ENCODE peak calls at places on chromosomes 4 and X, in five cellular contexts. One of them, this sample, is unnamed. For H3K4me1, the result is how much of the 10 kb centered on the place peaks cover.

GRCh38 chr4:183635333-183635732 is 23.7 kb downstream of the RWDD4 start:
- DNase-seq in tibial artery: no peak
- DNase-seq in pancreas: no peak
- DNase-seq in cardiac muscle cell: no peak
- DNase-seq in aorta: no peak
- DNase-seq in this sample: no peak

GRCh38 chr4:153448003-153448731 is 18.0 kb upstream of the TMEM131L start:
- DNase-seq in pancreas: no peak
- DNase-seq in aorta: no peak
- DNase-seq in cardiac muscle cell: no peak
- DNase-seq in tibial artery: no peak
- DNase-seq in this sample: no peak

GRCh38 chr4:183272384-183272783 is 47.7 kb downstream of the CLDN22 start:
- DNase-seq in pancreas: no peak
- DNase-seq in aorta: no peak
- DNase-seq in tibial artery: no peak
- DNase-seq in cardiac muscle cell: no peak
- DNase-seq in this sample: no peak

GRCh38 chr4:53702334-53703266 is 111.3 kb upstream of the LNX1 start:
- DNase-seq in cardiac muscle cell: peak
- DNase-seq in aorta: peak
- DNase-seq in pancreas: peak
- DNase-seq in tibial artery: peak
- DNase-seq in this sample: peak

GRCh38 chr4:21726255-21726815 is 222.2 kb downstream of the KCNIP4 start:
- DNase-seq in cardiac muscle cell: no peak
- DNase-seq in aorta: no peak
- DNase-seq in tibial artery: no peak
- DNase-seq in pancreas: no peak
- DNase-seq in this sample: no peak

GRCh38 chr4:10526431-10527222 is 69.4 kb upstream of the ZNF518B start:
- DNase-seq in cardiac muscle cell: no peak
- DNase-seq in tibial artery: no peak
- DNase-seq in pancreas: no peak
- DNase-seq in aorta: no peak
- DNase-seq in this sample: peak

GRCh38 chr4:6416518-6417286 is 55.7 kb downstream of the PPP2R2C start:
- DNase-seq in tibial artery: no peak
- DNase-seq in pancreas: no peak
- DNase-seq in cardiac muscle cell: no peak
- DNase-seq in aorta: no peak
- DNase-seq in this sample: no peak

GRCh38 chr4:82076359-82076758 is 297.4 kb downstream of the HNRNPD start:
- DNase-seq in aorta: no peak
- DNase-seq in cardiac muscle cell: no peak
- DNase-seq in pancreas: no peak
- DNase-seq in tibial artery: no peak
- DNase-seq in this sample: no peak

GRCh38 chr4:88613417-88613875 is 21.2 kb downstream of the HERC3 start:
- DNase-seq in cardiac muscle cell: peak
- DNase-seq in pancreas: no peak
- DNase-seq in aorta: no peak
- DNase-seq in tibial artery: no peak
- DNase-seq in this sample: no peak

GRCh38 chr4:80215449-80216052 is 18.2 kb downstream of the PRDM8 start:
- DNase-seq in tibial artery: no peak
- DNase-seq in pancreas: no peak
- DNase-seq in cardiac muscle cell: peak
- DNase-seq in aorta: no peak
- DNase-seq in this sample: no peak

GRCh38 chr4:115657991-115658390 is 544.6 kb upstream of the NDST4 start:
- DNase-seq in cardiac muscle cell: no peak
- DNase-seq in pancreas: no peak
- DNase-seq in aorta: no peak
- DNase-seq in tibial artery: no peak
- DNase-seq in this sample: no peak

GRCh38 chr4:663438-664428 is 10.3 kb downstream of the ATP5ME start:
- DNase-seq in pancreas: peak
- DNase-seq in aorta: peak
- DNase-seq in tibial artery: no peak
- DNase-seq in cardiac muscle cell: peak
- DNase-seq in this sample: no peak

GRCh38 chrX:151985955-151986354 is 11.5 kb upstream of the GABRE start:
- DNase-seq in cardiac muscle cell: no peak
- DNase-seq in aorta: no peak
- DNase-seq in pancreas: no peak
- DNase-seq in tibial artery: peak
- DNase-seq in this sample: peak

GRCh38 chr4:164440196-164440595 is 313.7 kb upstream of the SMIM31 start:
- DNase-seq in cardiac muscle cell: no peak
- DNase-seq in pancreas: no peak
- DNase-seq in aorta: no peak
- DNase-seq in tibial artery: no peak
- DNase-seq in this sample: peak

GRCh38 chrX:129606918-129607317 is 47.8 kb downstream of the APLN start:
- DNase-seq in cardiac muscle cell: peak
- DNase-seq in tibial artery: no peak
- DNase-seq in pancreas: no peak
- DNase-seq in aorta: no peak
- DNase-seq in this sample: peak

DNA sequence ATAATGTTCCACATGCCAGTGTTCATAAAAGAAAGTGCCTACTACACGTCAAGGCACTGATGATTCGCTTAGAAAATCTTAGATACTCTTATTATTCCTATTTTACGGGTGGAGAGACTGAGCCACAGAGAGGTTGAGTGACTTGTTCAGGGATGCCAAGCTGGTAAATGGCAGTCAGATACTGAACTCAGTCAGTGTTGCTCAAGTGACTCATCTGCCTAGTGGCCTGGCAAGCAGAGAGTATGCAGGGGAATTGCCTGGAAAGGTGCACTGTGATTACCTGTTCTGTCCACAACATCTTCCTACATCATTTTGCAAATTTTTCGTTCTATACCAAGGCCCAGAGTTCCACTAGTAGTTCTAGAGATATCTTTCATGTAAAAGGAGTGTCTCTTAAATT is 68.4 kb downstream of the RAPGEF2 start:
- DNase-seq in aorta: no peak
- DNase-seq in tibial artery: no peak
- DNase-seq in cardiac muscle cell: no peak
- DNase-seq in pancreas: no peak
- DNase-seq in this sample: peak
- H3K4me1 ChIP-seq in aorta: under half
- H3K4me1 ChIP-seq in tibial artery: under half
- H3K4me1 ChIP-seq in cardiac muscle cell: under half
- H3K4me1 ChIP-seq in pancreas: under half
- H3K4me1 ChIP-seq in this sample: under half

GRCh38 chr4:151226004-151226932 is 50.7 kb upstream of the PRSS48 start:
- DNase-seq in cardiac muscle cell: no peak
- DNase-seq in pancreas: no peak
- DNase-seq in tibial artery: no peak
- DNase-seq in aorta: no peak
- DNase-seq in this sample: peak
- H3K4me3 ChIP-seq in cardiac muscle cell: no peak
- H3K4me3 ChIP-seq in pancreas: no peak
- H3K4me3 ChIP-seq in tibial artery: peak
- H3K4me3 ChIP-seq in aorta: peak
- H3K4me3 ChIP-seq in this sample: peak

GRCh38 chrX:65673857-65674350 is 6.5 kb downstream of the MSN start:
- DNase-seq in aorta: no peak
- DNase-seq in pancreas: no peak
- DNase-seq in cardiac muscle cell: no peak
- DNase-seq in tibial artery: no peak
- DNase-seq in this sample: no peak
- H3K4me1 ChIP-seq in aorta: under half
- H3K4me1 ChIP-seq in pancreas: under half
- H3K4me1 ChIP-seq in cardiac muscle cell: under half
- H3K4me1 ChIP-seq in tibial artery: under half
- H3K4me1 ChIP-seq in this sample: under half

GRCh38 chr4:110007217-110007616 is 94.5 kb downstream of the EGF start:
- DNase-seq in pancreas: no peak
- DNase-seq in tibial artery: no peak
- DNase-seq in aorta: no peak
- DNase-seq in cardiac muscle cell: no peak
- DNase-seq in this sample: no peak
- H3K4me3 ChIP-seq in pancreas: no peak
- H3K4me3 ChIP-seq in tibial artery: no peak
- H3K4me3 ChIP-seq in aorta: no peak
- H3K4me3 ChIP-seq in cardiac muscle cell: no peak
- H3K4me3 ChIP-seq in this sample: no peak

GRCh38 chr4:113682730-113683129 is 78.8 kb downstream of the CAMK2D start:
- DNase-seq in pancreas: no peak
- DNase-seq in aorta: no peak
- DNase-seq in tibial artery: no peak
- DNase-seq in cardiac muscle cell: no peak
- DNase-seq in this sample: peak

GRCh38 chr4:113677333-113677732 is 84.2 kb downstream of the CAMK2D start:
- DNase-seq in pancreas: no peak
- DNase-seq in tibial artery: no peak
- DNase-seq in aorta: no peak
- DNase-seq in cardiac muscle cell: no peak
- DNase-seq in this sample: no peak

GRCh38 chr4:113674733-113675132 is 86.8 kb downstream of the CAMK2D start:
- DNase-seq in pancreas: no peak
- DNase-seq in cardiac muscle cell: no peak
- DNase-seq in aorta: no peak
- DNase-seq in tibial artery: no peak
- DNase-seq in this sample: no peak

GRCh38 chr4:113675731-113676707 is 85.5 kb downstream of the CAMK2D start:
- DNase-seq in cardiac muscle cell: no peak
- DNase-seq in pancreas: no peak
- DNase-seq in aorta: no peak
- DNase-seq in tibial artery: no peak
- DNase-seq in this sample: no peak

GRCh38 chr4:113678651-113679050 is 82.9 kb downstream of the CAMK2D start:
- DNase-seq in pancreas: no peak
- DNase-seq in aorta: no peak
- DNase-seq in cardiac muscle cell: no peak
- DNase-seq in tibial artery: no peak
- DNase-seq in this sample: no peak
- H3K4me1 ChIP-seq in pancreas: under half
- H3K4me1 ChIP-seq in aorta: under half
- H3K4me1 ChIP-seq in cardiac muscle cell: under half
- H3K4me1 ChIP-seq in tibial artery: under half
- H3K4me1 ChIP-seq in this sample: under half

DNA sequence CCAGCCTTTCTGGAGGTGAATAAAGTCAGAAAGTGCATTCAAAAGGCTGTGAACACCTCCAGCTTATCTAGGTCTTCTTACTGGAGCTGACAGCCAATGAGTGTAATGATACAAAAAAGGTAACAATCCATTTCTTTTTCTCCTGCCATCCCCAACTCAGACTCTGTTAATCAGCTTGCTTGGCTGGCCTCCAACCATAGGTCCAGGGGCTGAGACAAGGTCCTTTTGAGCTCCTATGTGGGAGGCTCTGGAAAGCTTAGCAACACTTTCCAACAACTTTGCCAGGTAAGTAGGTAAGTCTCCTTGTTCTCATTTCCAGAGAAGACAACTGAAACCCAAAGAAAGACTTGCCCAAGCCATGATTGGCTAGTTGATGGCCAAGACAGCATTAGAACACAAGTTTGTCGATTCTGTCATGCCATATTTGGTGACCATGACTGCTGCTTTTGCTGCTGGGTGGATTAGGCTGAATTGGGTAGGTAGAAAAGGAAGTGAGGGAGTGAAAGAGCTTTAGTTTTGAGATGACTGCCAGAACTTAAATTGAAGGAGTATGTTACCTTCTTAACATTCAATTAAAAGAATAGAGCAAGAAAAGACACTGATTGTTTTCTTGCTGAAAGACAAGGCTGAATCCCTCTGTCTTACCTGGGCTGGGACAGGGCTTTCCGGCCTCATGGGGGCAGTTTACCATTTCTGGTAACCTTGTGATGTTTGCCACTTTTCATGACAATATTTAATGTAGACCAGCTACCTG is 22.8 kb downstream of the VSIG4 start:
- DNase-seq in pancreas: no peak
- DNase-seq in aorta: no peak
- DNase-seq in tibial artery: no peak
- DNase-seq in cardiac muscle cell: no peak
- DNase-seq in this sample: no peak
- H3K4me3 ChIP-seq in pancreas: no peak
- H3K4me3 ChIP-seq in aorta: no peak
- H3K4me3 ChIP-seq in tibial artery: no peak
- H3K4me3 ChIP-seq in cardiac muscle cell: no peak
- H3K4me3 ChIP-seq in this sample: no peak

GRCh38 chr4:87530868-87531267 is 1.7 kb upstream of the SPARCL1 start:
- DNase-seq in cardiac muscle cell: no peak
- DNase-seq in tibial artery: peak
- DNase-seq in pancreas: no peak
- DNase-seq in aorta: peak
- DNase-seq in this sample: peak

GRCh38 chr4:87527446-87528240 is 1.5 kb downstream of the SPARCL1 start:
- DNase-seq in pancreas: no peak
- DNase-seq in cardiac muscle cell: no peak
- DNase-seq in aorta: no peak
- DNase-seq in tibial artery: no peak
- DNase-seq in this sample: no peak

GRCh38 chr4:87529187-87529586 is at the start of gene SPARCL1:
- DNase-seq in tibial artery: no peak
- DNase-seq in cardiac muscle cell: no peak
- DNase-seq in pancreas: no peak
- DNase-seq in aorta: no peak
- DNase-seq in this sample: no peak

GRCh38 chr4:87532109-87532508 is 2.9 kb upstream of the SPARCL1 start:
- DNase-seq in cardiac muscle cell: no peak
- DNase-seq in aorta: no peak
- DNase-seq in tibial artery: no peak
- DNase-seq in pancreas: no peak
- DNase-seq in this sample: no peak

GRCh38 chr4:87532907-87533306 is 3.7 kb upstream of the SPARCL1 start:
- DNase-seq in cardiac muscle cell: no peak
- DNase-seq in aorta: no peak
- DNase-seq in tibial artery: no peak
- DNase-seq in pancreas: no peak
- DNase-seq in this sample: no peak
- H3K4me1 ChIP-seq in cardiac muscle cell: under half
- H3K4me1 ChIP-seq in aorta: under half
- H3K4me1 ChIP-seq in tibial artery: under half
- H3K4me1 ChIP-seq in pancreas: under half
- H3K4me1 ChIP-seq in this sample: under half

DNA sequence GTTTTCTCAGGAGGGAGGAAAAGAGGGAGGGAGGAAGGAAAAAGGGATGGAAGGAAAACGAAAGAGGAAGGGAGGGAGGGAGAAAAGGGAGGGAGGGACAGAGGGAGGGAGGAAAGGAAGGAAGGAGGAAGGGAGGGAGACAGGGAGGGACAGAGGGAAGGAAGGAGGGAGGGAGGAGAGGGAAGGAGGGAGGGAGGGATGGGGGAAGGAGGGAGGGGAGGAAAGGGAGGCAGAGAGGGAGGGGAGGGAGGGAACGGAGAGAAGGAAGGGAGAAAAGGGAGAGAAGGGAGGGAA is 15.4 kb downstream of the DHRSX start:
- DNase-seq in cardiac muscle cell: no peak
- DNase-seq in pancreas: no peak
- DNase-seq in tibial artery: no peak
- DNase-seq in aorta: no peak
- DNase-seq in this sample: no peak
- H3K4me3 ChIP-seq in cardiac muscle cell: no peak
- H3K4me3 ChIP-seq in pancreas: no peak
- H3K4me3 ChIP-seq in tibial artery: peak
- H3K4me3 ChIP-seq in aorta: no peak
- H3K4me3 ChIP-seq in this sample: no peak